ENCODE peak calls at places on chromosomes 4 and X, in six cellular contexts. P is nucleus accumbens, O is RPMI7951, W is astrocyte of the hippocampus, H is EL, V is NCI-H1436 treated with DMSO at 0.1 percent for 48 hours. G is an unnamed sample.

GRCh38 chrX:133185938-133186337 is 32.2 kb downstream of the TFDP3 start:
- DNase-seq in V (no peak), W (no peak), H (no peak), O (no peak), P (no peak), G (no peak)

GRCh38 chrX:1239681-1240142 is 27.3 kb upstream of the CRLF2 start:
- DNase-seq in O (no peak), P (no peak), V (no peak), W (no peak), H (no peak), G (peak; percentile 59)

GRCh38 chr4:96016615-96017299 is 176.9 kb downstream of the PDHA2 start:
- DNase-seq in O (no peak), V (no peak), P (no peak), H (no peak), W (peak; percentile 28), G (no peak)

GRCh38 chrX:115940888-115941332 is 229.6 kb upstream of the AGTR2 start:
- DNase-seq in P (peak; percentile 50), H (no peak), V (peak; percentile 7), W (peak; percentile 64), O (peak; percentile 75), G (peak; percentile 89)

GRCh38 chr4:978957-979701 is 5.8 kb upstream of the DGKQ start:
- DNase-seq in H (peak; percentile 35), P (no peak), V (no peak), O (no peak), W (no peak), G (no peak)

GRCh38 chrX:53481816-53482485 is 47.8 kb upstream of the HSD17B10 start:
- DNase-seq in V (peak; percentile 21), H (peak; percentile 49), W (peak; percentile 76), P (no peak), O (peak; percentile 69), G (peak; percentile 26)

GRCh38 chr4:172952052-172952451 is 216.6 kb upstream of the GALNT7 start:
- DNase-seq in P (no peak), V (no peak), H (no peak), O (no peak), W (no peak), G (no peak)

GRCh38 chr4:25439913-25440477 is 62.9 kb downstream of the ANAPC4 start:
- DNase-seq in P (no peak), H (peak; percentile 71), O (peak; percentile 55), V (peak; percentile 24), W (peak; percentile 89), G (peak; percentile 73)

GRCh38 chr4:75630174-75630931 is at the start of gene CDKL2:
- DNase-seq in O (peak; percentile 75), W (peak; percentile 92), V (no peak), P (peak; percentile 46), H (peak; percentile 70), G (peak; percentile 70)

GRCh38 chrX:102966701-102967100 is 29.6 kb downstream of the RAB40AL start:
- DNase-seq in O (peak; percentile 59), P (no peak), W (no peak), H (peak; percentile 85), V (no peak), G (no peak)

GRCh38 chr4:13182136-13182535 is 302.0 kb downstream of the RAB28 start:
- DNase-seq in O (no peak), P (no peak), H (peak; percentile 2), W (peak; percentile 48), V (no peak), G (no peak)

GRCh38 chr4:118417325-118417724 is 64.5 kb upstream of the PRSS12 start:
- DNase-seq in V (no peak), H (peak; percentile 65), P (no peak), O (no peak), W (peak; percentile 55), G (no peak)

GRCh38 chrX:123830309-123830708 is 29.5 kb upstream of the XIAP start:
- DNase-seq in O (peak; percentile 61), W (peak; percentile 56), H (peak; percentile 3), V (no peak), P (no peak), G (no peak)

GRCh38 chr4:1489639-1489995 is 83.4 kb upstream of the NKX1-1 start:
- DNase-seq in O (no peak), P (no peak), V (no peak), W (no peak), H (no peak), G (no peak)

G was measured in globus pallidus.